ENCODE peak calls at places on chromosome 10, in six cellular contexts. K is cardiac muscle cell, S is astrocyte of the spinal cord, C is tibial nerve, L is prostate gland, Y is tibial artery. U is an unnamed sample.

GRCh38 chr10:80528901-80529300 is 8.8 kb upstream of the SH2D4B start:
- DNase-seq in K (no peak), S (no peak), C (no peak), L (no peak), Y (no peak), U (no peak)

GRCh38 chr10:61742812-61743211 is 80.1 kb downstream of the CABCOCO1 start:
- DNase-seq in K (no peak), S (no peak), C (no peak), L (no peak), Y (no peak), U (no peak)

GRCh38 chr10:95509281-95509680 is 51.9 kb downstream of the SORBS1 start:
- DNase-seq in K (peak), S (no peak), C (no peak), L (no peak), Y (no peak), U (no peak)

GRCh38 chr10:127832456-127832855 is 60.3 kb downstream of the CLRN3 start:
- DNase-seq in K (peak), S (no peak), C (no peak), L (no peak), Y (no peak), U (no peak)

GRCh38 chr10:102965455-102965854 is 47.4 kb downstream of the CNNM2 start:
- DNase-seq in K (no peak), S (no peak), C (no peak), L (no peak), Y (no peak), U (no peak)

GRCh38 chr10:46289209-46289810 is 2.5 kb downstream of the ANTXRL start:
- DNase-seq in K (peak), S (no peak), C (no peak), L (no peak), Y (no peak), U (no peak)

GRCh38 chr10:27558612-27559020 is 54.5 kb downstream of the RAB18 start:
- DNase-seq in K (peak), S (peak), C (peak), L (peak), Y (no peak), U (peak)

GRCh38 chr10:24495666-24496065 is 228.0 kb downstream of the ARHGAP21 start:
- DNase-seq in K (no peak), S (no peak), C (no peak), L (no peak), Y (no peak), U (no peak)

GRCh38 chr10:91389636-91390512 is 20.3 kb upstream of the HECTD2 start:
- DNase-seq in K (peak), S (peak), C (peak), L (peak), Y (no peak), U (peak)

GRCh38 chr10:86753638-86754434 is 2.6 kb upstream of the BMPR1A start:
- DNase-seq in K (no peak), S (no peak), C (no peak), L (peak), Y (no peak), U (no peak)

GRCh38 chr10:22672594-22673392 is 41.6 kb downstream of the PIP4K2A start:
- DNase-seq in K (no peak), S (no peak), C (no peak), L (no peak), Y (no peak), U (no peak)

GRCh38 chr10:20265146-20265545 is 448.9 kb downstream of the PLXDC2 start:
- DNase-seq in K (no peak), S (no peak), C (no peak), L (no peak), Y (no peak), U (no peak)

GRCh38 chr10:132878091-132878729 is 64.2 kb downstream of the CFAP46 start:
- DNase-seq in K (no peak), S (no peak), C (no peak), L (no peak), Y (no peak), U (no peak)

GRCh38 chr10:71216363-71216695 is 4.0 kb downstream of the UNC5B start:
- DNase-seq in K (no peak), S (no peak), C (no peak), L (no peak), Y (no peak), U (no peak)

GRCh38 chr10:34292675-34293074 is 522.4 kb downstream of the PARD3 start:
- DNase-seq in K (peak), S (no peak), C (no peak), L (no peak), Y (no peak), U (no peak)

GRCh38 chr10:77625379-77625778 is 12.2 kb downstream of the KCNMA1 start:
- DNase-seq in K (no peak), S (peak), C (no peak), L (no peak), Y (no peak), U (no peak)

GRCh38 chr10:62919776-62920175 is 103.6 kb upstream of the EGR2 start:
- DNase-seq in K (peak), S (no peak), C (no peak), L (no peak), Y (no peak), U (no peak)

GRCh38 chr10:9297580-9297979 is 1243.1 kb downstream of the GATA3 start:
- DNase-seq in K (no peak), S (no peak), C (no peak), L (no peak), Y (no peak), U (no peak)

GRCh38 chr10:50063100-50063499 is 4.7 kb upstream of the WASHC2A start:
- DNase-seq in K (no peak), S (no peak), C (no peak), L (no peak), Y (no peak), U (no peak)
- TF ChIP-seq CTCF in K (peak), S (peak), C (no peak), L (no peak), Y (no peak), U (no peak)

GRCh38 chr10:111650088-111650487 is 533.5 kb downstream of the GPAM start:
- DNase-seq in K (no peak), S (no peak), C (no peak), L (no peak), Y (no peak), U (no peak)
- TF ChIP-seq CTCF in K (no peak), S (no peak), C (no peak), L (no peak), Y (no peak), U (no peak)

GRCh38 chr10:96642973-96643372 is 56.2 kb upstream of the TM9SF3 start:
- DNase-seq in K (peak), S (peak), C (peak), L (peak), Y (peak), U (peak)
- TF ChIP-seq CTCF in K (peak), S (peak), C (peak), L (peak), Y (peak), U (peak)

GRCh38 chr10:59830601-59831259 is 75.6 kb downstream of the CCDC6 start:
- DNase-seq in K (peak), S (peak), C (peak), L (peak), Y (peak), U (peak)

GRCh38 chr10:59831658-59832503 is 74.5 kb downstream of the CCDC6 start:
- DNase-seq in K (no peak), S (no peak), C (no peak), L (no peak), Y (no peak), U (no peak)

GRCh38 chr10:59825932-59826331 is 72.7 kb upstream of the MRLN start:
- DNase-seq in K (peak), S (no peak), C (no peak), L (no peak), Y (no peak), U (no peak)

GRCh38 chr10:59829601-59830000 is 76.3 kb upstream of the MRLN start:
- DNase-seq in K (no peak), S (no peak), C (no peak), L (no peak), Y (no peak), U (peak)

DNA sequence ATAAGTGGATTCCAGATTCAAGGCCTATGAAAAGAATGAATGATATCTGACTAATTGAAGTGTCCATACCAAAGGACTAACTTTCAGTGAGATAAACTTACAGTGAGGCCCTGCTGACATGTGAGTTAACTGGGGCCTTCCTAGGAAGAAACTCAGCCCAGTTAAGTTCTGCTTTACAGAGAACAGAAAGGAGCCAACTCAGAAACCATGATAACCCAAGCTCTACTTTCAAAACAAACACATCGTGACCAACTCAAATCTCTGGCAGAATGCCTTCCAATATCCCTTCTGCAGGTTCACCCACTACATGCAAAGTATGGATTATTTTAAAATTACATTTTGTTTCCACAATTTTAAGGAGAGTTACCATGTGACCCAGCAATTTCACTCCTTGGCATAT is 75.8 kb upstream of the MRLN start:
- DNase-seq in K (no peak), S (no peak), C (no peak), L (no peak), Y (no peak), U (no peak)
- TF ChIP-seq CTCF in K (no peak), S (no peak), C (no peak), L (no peak), Y (no peak), U (no peak)

GRCh38 chr10:104617831-104618230 is 23.3 kb upstream of the SORCS3 start:
- DNase-seq in K (no peak), S (no peak), C (no peak), L (no peak), Y (no peak), U (no peak)

GRCh38 chr10:104622175-104622574 is 18.9 kb upstream of the SORCS3 start:
- DNase-seq in K (no peak), S (no peak), C (no peak), L (no peak), Y (no peak), U (no peak)

DNA sequence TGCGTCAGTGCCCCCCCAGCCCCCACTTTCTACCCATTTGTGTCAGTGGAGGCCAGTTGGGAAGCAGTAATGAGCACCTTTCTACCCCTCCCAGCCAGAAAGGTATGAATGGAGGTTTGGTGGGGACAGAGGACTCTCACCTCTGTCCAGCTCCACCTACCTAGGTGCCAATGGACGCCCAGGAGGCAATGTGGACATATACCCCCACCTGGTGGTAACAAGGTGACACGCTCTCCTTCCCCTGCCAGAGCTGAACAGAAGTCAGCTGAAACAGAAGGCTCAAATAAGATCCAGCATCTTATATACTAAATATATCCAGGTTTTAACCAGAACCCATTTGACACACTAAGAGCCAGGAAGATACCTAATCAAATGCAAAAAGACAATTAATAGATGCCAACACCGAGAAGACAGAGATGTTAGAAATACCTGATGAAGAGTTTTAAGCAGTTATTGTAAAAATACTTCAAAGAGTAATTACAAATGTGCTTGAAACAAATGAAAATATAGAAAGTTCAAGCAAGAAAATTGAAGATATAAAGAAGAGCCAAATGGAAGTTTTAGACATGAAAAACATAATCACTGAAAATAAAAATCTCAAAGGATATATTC is 18.4 kb upstream of the SORCS3 start:
- DNase-seq in K (no peak), S (peak), C (no peak), L (no peak), Y (no peak), U (no peak)
- TF ChIP-seq CTCF in K (peak), S (peak), C (no peak), L (no peak), Y (no peak), U (peak)

GRCh38 chr10:97821308-97822038 is 28.2 kb upstream of the GOLGA7B start:
- DNase-seq in K (no peak), S (no peak), C (no peak), L (no peak), Y (no peak), U (no peak)
- TF ChIP-seq CTCF in K (no peak), S (no peak), C (no peak), L (no peak), Y (no peak), U (no peak)

GRCh38 chr10:69479737-69480412 is 28.6 kb downstream of the TSPAN15 start:
- DNase-seq in K (peak), S (no peak), C (no peak), L (no peak), Y (peak), U (no peak)
- TF ChIP-seq CTCF in K (no peak), S (no peak), C (no peak), L (no peak), Y (no peak), U (no peak)